ENCODE peak calls at places on chromosomes 5 and 9, in eight cellular contexts. B is frontal cortex; C is H9; X is pulmonary artery endothelial cell; T is glutamatergic neuron; D is ovary; I is stimulated activated naive CD4-positive, alpha-beta T cell; F is Right ventricle myocardium superior. K is an unnamed sample.

GRCh38 chr5:125199968-125200841 is 453.8 kb upstream of the ZNF608 start:
- DNase-seq in I (no peak), F (peak; percentile 47), X (no peak), T (peak; percentile 58), B (no peak), C (peak; percentile 37), D (peak; percentile 17), K (peak; percentile 83)

GRCh38 chr5:151204051-151204450 is 19.8 kb downstream of the CCDC69 start:
- DNase-seq in D (no peak), X (no peak), I (no peak), B (no peak), F (no peak), T (no peak), C (no peak), K (no peak)

GRCh38 chr5:5522336-5522735 is 99.9 kb downstream of the ICE1 start:
- DNase-seq in T (no peak), X (no peak), I (no peak), D (no peak), C (peak; percentile 56), B (no peak), F (no peak), K (no peak)

GRCh38 chr5:57172466-57172961 is 1.3 kb upstream of the GPBP1 start:
- DNase-seq in C (no peak), F (no peak), B (no peak), I (peak; percentile 38), T (no peak), D (no peak), X (no peak), K (no peak)

GRCh38 chr5:165525268-165525667 is 2019.8 kb downstream of the MAT2B start:
- DNase-seq in C (no peak), T (no peak), X (no peak), F (no peak), I (no peak), B (no peak), D (no peak), K (no peak)

GRCh38 chr5:151868451-151868850 is 56.2 kb downstream of the GLRA1 start:
- DNase-seq in T (no peak), D (no peak), C (no peak), F (no peak), X (no peak), I (no peak), B (no peak), K (no peak)

GRCh38 chr9:105076729-105077128 is 148.8 kb upstream of the ABCA1 start:
- DNase-seq in F (no peak), C (no peak), X (no peak), T (peak; percentile 18), B (no peak), I (no peak), D (no peak), K (no peak)

GRCh38 chr9:125971050-125971449 is 223.9 kb downstream of the PBX3 start:
- DNase-seq in I (no peak), C (no peak), T (no peak), X (no peak), B (no peak), F (no peak), D (no peak), K (no peak)

GRCh38 chr9:120369608-120370220 is 210.3 kb downstream of the CDK5RAP2 start:
- DNase-seq in C (no peak), I (no peak), T (no peak), X (no peak), D (no peak), B (no peak), F (no peak), K (no peak)

GRCh38 chr9:35666547-35666946 is 1.6 kb upstream of the ARHGEF39 start:
- DNase-seq in I (no peak), C (no peak), D (no peak), B (no peak), X (no peak), T (no peak), F (no peak), K (no peak)

GRCh38 chr9:91465420-91465819 is 41.8 kb upstream of the NFIL3 start:
- DNase-seq in T (no peak), B (no peak), F (no peak), D (no peak), I (no peak), X (no peak), C (no peak), K (no peak)

GRCh38 chr9:137664676-137665075 is 45.9 kb downstream of the EHMT1 start:
- DNase-seq in D (no peak), F (no peak), X (no peak), B (no peak), C (no peak), T (no peak), I (no peak), K (no peak)

GRCh38 chr9:82583524-82583923 is 479.4 kb downstream of the RASEF start:
- DNase-seq in T (no peak), D (no peak), F (no peak), I (no peak), X (no peak), C (no peak), B (no peak), K (no peak)

GRCh38 chr9:136565075-136565721 is 19.4 kb upstream of the NOTCH1 start:
- DNase-seq in C (no peak), D (peak; percentile 68), I (no peak), F (peak; percentile 80), B (no peak), X (no peak), T (no peak), K (no peak)

GRCh38 chr5:141558150-141558549 is 60.6 kb downstream of the DIAPH1 start:
- DNase-seq in F (no peak), D (no peak), T (no peak), C (peak; percentile 32), B (no peak), X (no peak), I (no peak), K (no peak)

GRCh38 chr5:172940242-172941066 is 18.8 kb upstream of the RPL26L1 start:
- DNase-seq in B (no peak), C (no peak), T (no peak), D (no peak), X (no peak), F (no peak), I (no peak), K (no peak)

GRCh38 chr9:126699401-126699851 is 85.7 kb downstream of the LMX1B start:
- DNase-seq in C (no peak), D (no peak), T (no peak), F (no peak), X (no peak), B (no peak), I (no peak), K (peak; percentile 7)

GRCh38 chr9:108710424-108710823 is 145.4 kb downstream of the ACTL7B start:
- DNase-seq in C (no peak), D (no peak), F (no peak), B (no peak), T (no peak), X (no peak), I (no peak), K (no peak)

GRCh38 chr5:138663009-138663408 is 87.8 kb upstream of the HSPA9 start:
- DNase-seq in C (no peak), B (no peak), T (no peak), I (peak; percentile 57), X (no peak), D (no peak), F (no peak), K (no peak)

GRCh38 chr9:96495341-96495740 is 45.4 kb downstream of the HABP4 start:
- DNase-seq in D (no peak), I (no peak), C (no peak), F (no peak), B (no peak), X (no peak), T (no peak), K (no peak)

GRCh38 chr9:91038483-91039124 is 237.0 kb downstream of the SYK start:
- DNase-seq in C (no peak), T (no peak), I (no peak), X (no peak), D (no peak), B (no peak), F (no peak), K (no peak)

GRCh38 chr9:33374634-33375237 is 27.6 kb downstream of the AQP7 start:
- DNase-seq in F (peak; percentile 67), C (peak; percentile 83), X (peak; percentile 60), T (peak; percentile 74), I (peak; percentile 51), B (peak; percentile 49), D (peak; percentile 87), K (peak; percentile 85)

GRCh38 chr9:93094294-93095204 is 1.5 kb upstream of the CARD19 start:
- DNase-seq in B (no peak), F (peak; percentile 81), T (peak; percentile 18), I (no peak), D (peak; percentile 71), C (no peak), X (no peak), K (no peak)

GRCh38 chr5:153813871-153814270 is 224.8 kb downstream of the FAM114A2 start:
- DNase-seq in X (no peak), B (no peak), F (no peak), D (no peak), C (no peak), I (no peak), T (no peak), K (no peak)

GRCh38 chr9:33751536-33752129 is 43.7 kb upstream of the PRSS3 start:
- DNase-seq in T (no peak), F (no peak), X (no peak), D (no peak), B (no peak), C (no peak), I (no peak), K (no peak)

GRCh38 chr5:169804861-169805260 is 167.8 kb downstream of the DOCK2 start:
- DNase-seq in I (no peak), T (no peak), C (no peak), X (no peak), B (no peak), D (no peak), F (no peak), K (no peak)

GRCh38 chr5:147223951-147224791 is 10.7 kb upstream of the STK32A start:
- DNase-seq in D (peak; percentile 63), X (peak; percentile 5), F (no peak), C (no peak), T (peak; percentile 18), I (no peak), B (peak; percentile 40), K (peak; percentile 56)

GRCh38 chr9:110260911-110261310 is 4.6 kb upstream of the TXN start:
- DNase-seq in X (no peak), B (no peak), D (no peak), F (no peak), C (no peak), T (no peak), I (no peak), K (no peak)

GRCh38 chr9:6444108-6444507 is 31.1 kb downstream of the UHRF2 start:
- DNase-seq in X (no peak), F (no peak), C (no peak), T (no peak), D (no peak), I (no peak), B (no peak), K (no peak)

GRCh38 chr5:72855821-72856220 is 39.4 kb downstream of the TNPO1 start:
- DNase-seq in D (no peak), F (no peak), I (no peak), C (no peak), B (no peak), X (no peak), T (no peak), K (no peak)

GRCh38 chr9:127706836-127707241 is at the start of gene CFAP157:
- DNase-seq in C (peak; percentile 72), T (peak; percentile 32), X (no peak), I (no peak), B (no peak), D (no peak), F (no peak), K (no peak)

GRCh38 chr5:171418982-171419662 is at the start of gene FGF18:
- DNase-seq in I (no peak), X (no peak), T (peak; percentile 85), F (peak; percentile 75), C (peak; percentile 86), B (peak; percentile 53), D (no peak), K (peak; percentile 62)

GRCh38 chr9:107896544-107896943 is 407.0 kb upstream of the KLF4 start:
- DNase-seq in X (no peak), T (no peak), B (no peak), D (no peak), I (no peak), F (no peak), C (no peak), K (no peak)

GRCh38 chr5:3709058-3709723 is 113.6 kb downstream of the IRX1 start:
- DNase-seq in C (no peak), D (no peak), B (no peak), F (no peak), T (no peak), I (no peak), X (no peak), K (no peak)

K was measured in WERI-Rb-1.